ENCODE peak calls at places on chromosomes 12 and 14, in six cellular contexts. U, Y, D, Q, J and A are unnamed samples.

GRCh38 chr12:50725011-50725899 is 38.6 kb upstream of the ATF1 start:
- DNase-seq in U (no peak), Y (no peak), D (peak), Q (peak), J (no peak), A (no peak)

GRCh38 chr12:28536088-28536487 is 345.8 kb downstream of the CCDC91 start:
- DNase-seq in U (no peak), Y (no peak), D (peak), Q (peak), J (no peak), A (no peak)

GRCh38 chr12:102917026-102917787 is at the start of gene PAH:
- DNase-seq in U (peak), Y (no peak), D (no peak), Q (no peak), J (no peak), A (no peak)

GRCh38 chr12:21472197-21472596 is 29.2 kb downstream of the RECQL start:
- DNase-seq in U (no peak), Y (no peak), D (no peak), Q (no peak), J (no peak), A (no peak)

GRCh38 chr12:12521044-12521485 is 41.6 kb downstream of the DUSP16 start:
- DNase-seq in U (no peak), Y (no peak), D (no peak), Q (no peak), J (no peak), A (no peak)

GRCh38 chr14:99562848-99563748 is 40.9 kb downstream of the CCDC85C start:
- DNase-seq in U (no peak), Y (no peak), D (peak), Q (peak), J (no peak), A (no peak)

GRCh38 chr14:105128059-105128458 is 40.5 kb downstream of the JAG2 start:
- DNase-seq in U (no peak), Y (no peak), D (no peak), Q (no peak), J (no peak), A (no peak)

GRCh38 chr12:12786716-12787601 is 1.5 kb downstream of the APOLD1 start:
- DNase-seq in U (peak), Y (peak), D (peak), Q (peak), J (peak), A (no peak)

GRCh38 chr14:91164676-91165075 is 50.8 kb downstream of the DGLUCY start:
- DNase-seq in U (no peak), Y (no peak), D (no peak), Q (no peak), J (no peak), A (no peak)

GRCh38 chr12:31752450-31752849 is 23.6 kb upstream of the AMN1 start:
- DNase-seq in U (no peak), Y (no peak), D (no peak), Q (no peak), J (no peak), A (no peak)

GRCh38 chr14:93951798-93952540 is 24.4 kb downstream of the ASB2 start:
- DNase-seq in U (no peak), Y (no peak), D (no peak), Q (no peak), J (no peak), A (no peak)

GRCh38 chr14:69037790-69038448 is 58.8 kb upstream of the ACTN1 start:
- DNase-seq in U (no peak), Y (no peak), D (peak), Q (peak), J (no peak), A (no peak)

GRCh38 chr14:84927096-84927910 is 602.6 kb upstream of the FLRT2 start:
- DNase-seq in U (no peak), Y (no peak), D (no peak), Q (peak), J (no peak), A (no peak)

GRCh38 chr12:43776498-43776897 is 17.7 kb downstream of the IRAK4 start:
- DNase-seq in U (no peak), Y (no peak), D (peak), Q (peak), J (no peak), A (no peak)

GRCh38 chr12:4648099-4648498 is 752 bp downstream of the AKAP3 start:
- DNase-seq in U (no peak), Y (no peak), D (peak), Q (peak), J (no peak), A (no peak)

GRCh38 chr14:104388631-104389325 is 190.8 kb upstream of the C14orf180 start:
- DNase-seq in U (peak), Y (no peak), D (no peak), Q (no peak), J (no peak), A (no peak)

GRCh38 chr12:52043386-52044212 is 7.6 kb upstream of the NR4A1 start:
- DNase-seq in U (no peak), Y (no peak), D (no peak), Q (peak), J (no peak), A (no peak)

GRCh38 chr12:67069451-67070306 is 199.5 kb upstream of the CAND1 start:
- DNase-seq in U (peak), Y (peak), D (no peak), Q (no peak), J (no peak), A (no peak)

GRCh38 chr12:130775953-130776856 is 60.1 kb upstream of the RIMBP2 start:
- DNase-seq in U (no peak), Y (peak), D (peak), Q (peak), J (peak), A (no peak)

GRCh38 chr12:56632701-56633464 is 2.8 kb upstream of the BAZ2A start:
- DNase-seq in U (no peak), Y (no peak), D (no peak), Q (no peak), J (no peak), A (no peak)

GRCh38 chr14:22837059-22837749 is 819 bp downstream of the MMP14 start:
- DNase-seq in U (peak), Y (no peak), D (peak), Q (peak), J (no peak), A (no peak)

GRCh38 chr14:20469890-20470858 is 968 bp downstream of the PNP start:
- DNase-seq in U (peak), Y (no peak), D (peak), Q (peak), J (no peak), A (no peak)

GRCh38 chr12:57005980-57006808 is at the start of gene ZBTB39:
- DNase-seq in U (peak), Y (peak), D (peak), Q (peak), J (peak), A (no peak)

GRCh38 chr14:31842905-31843304 is 234.2 kb upstream of the ARHGAP5 start:
- DNase-seq in U (no peak), Y (no peak), D (no peak), Q (peak), J (no peak), A (no peak)

GRCh38 chr12:26699237-26699636 is 133.8 kb downstream of the ITPR2 start:
- DNase-seq in U (no peak), Y (no peak), D (peak), Q (no peak), J (no peak), A (no peak)

GRCh38 chr12:111636209-111636928 is 37.3 kb upstream of the ATXN2 start:
- DNase-seq in U (no peak), Y (no peak), D (no peak), Q (peak), J (no peak), A (no peak)

GRCh38 chr12:122203301-122203967 is at the start of gene B3GNT4:
- DNase-seq in U (no peak), Y (no peak), D (peak), Q (peak), J (peak), A (no peak)

GRCh38 chr12:6961278-6961694 is 9.2 kb downstream of the PHB2 start:
- DNase-seq in U (no peak), Y (no peak), D (peak), Q (peak), J (peak), A (no peak)

GRCh38 chr14:23936084-23936829 is 17.3 kb upstream of the DHRS4 start:
- DNase-seq in U (no peak), Y (no peak), D (no peak), Q (no peak), J (no peak), A (no peak)

GRCh38 chr12:74963867-74964331 is 245.7 kb downstream of the KCNC2 start:
- DNase-seq in U (no peak), Y (no peak), D (no peak), Q (no peak), J (no peak), A (no peak)

GRCh38 chr14:74414380-74414779 is 11.6 kb downstream of the SYNDIG1L start:
- DNase-seq in U (no peak), Y (no peak), D (no peak), Q (no peak), J (no peak), A (no peak)

GRCh38 chr14:74425525-74426201 is 347 bp downstream of the SYNDIG1L start:
- DNase-seq in U (peak), Y (no peak), D (no peak), Q (peak), J (no peak), A (no peak)

GRCh38 chr12:129723260-129723659 is 180.6 kb downstream of the TMEM132D start:
- DNase-seq in U (no peak), Y (no peak), D (no peak), Q (no peak), J (no peak), A (no peak)

GRCh38 chr12:98970950-98971349 is 325.9 kb downstream of the APAF1 start:
- DNase-seq in U (no peak), Y (no peak), D (no peak), Q (no peak), J (no peak), A (no peak)